ENCODE peak calls at places on chromosomes 2 and 18, in five cellular contexts. Z, S, E, A and D are unnamed samples.

GRCh38 chr2:64592994-64593655 is 60.6 kb downstream of the SERTAD2 start:
- ATAC-seq in Z (no peak), S (peak), E (peak), A (no peak), D (no peak)

GRCh38 chr2:169891593-169892298 is 64.5 kb downstream of the UBR3 start:
- ATAC-seq in Z (no peak), S (no peak), E (peak), A (no peak), D (no peak)

GRCh38 chr2:233012301-233012971 is 620 bp downstream of the NGEF start:
- ATAC-seq in Z (no peak), S (peak), E (no peak), A (peak), D (no peak)

GRCh38 chr2:70851704-70852103 is 16.1 kb upstream of the CD207 start:
- ATAC-seq in Z (peak), S (no peak), E (peak), A (peak), D (no peak)

GRCh38 chr2:204533629-204534370 is 11.5 kb upstream of the PARD3B start:
- ATAC-seq in Z (no peak), S (no peak), E (no peak), A (peak), D (no peak)

GRCh38 chr2:160522951-160523700 is 29.5 kb upstream of the RBMS1 start:
- ATAC-seq in Z (no peak), S (no peak), E (peak), A (no peak), D (no peak)

GRCh38 chr2:159775006-159775405 is 23.0 kb downstream of the CD302 start:
- ATAC-seq in Z (peak), S (no peak), E (no peak), A (no peak), D (no peak)

GRCh38 chr18:63205791-63206252 is 113.7 kb downstream of the BCL2 start:
- ATAC-seq in Z (peak), S (no peak), E (no peak), A (no peak), D (no peak)

GRCh38 chr18:3152294-3152693 is 67.5 kb downstream of the MYOM1 start:
- ATAC-seq in Z (no peak), S (no peak), E (no peak), A (no peak), D (no peak)

GRCh38 chr2:234835738-234836137 is 116.1 kb upstream of the SH3BP4 start:
- ATAC-seq in Z (no peak), S (no peak), E (no peak), A (no peak), D (no peak)

GRCh38 chr2:10490806-10491291 is 42.7 kb upstream of the ODC1 start:
- ATAC-seq in Z (no peak), S (peak), E (no peak), A (peak), D (no peak)